ENCODE peak calls at places on chromosomes 5 and 9, in ten cellular contexts. One of them, this sample, is unnamed.

GRCh38 chr5:56060276-56061110 is 65.7 kb upstream of the IL6ST start:
- DNase-seq in lower leg skin: no peak
- DNase-seq in right lobe of liver: no peak
- DNase-seq in NB4: no peak
- DNase-seq in Peyer's patch: no peak
- DNase-seq in testis: no peak
- DNase-seq in HCT116: no peak
- DNase-seq in tibial nerve: no peak
- DNase-seq in H54: no peak
- DNase-seq in A549: no peak
- DNase-seq in this sample: no peak

GRCh38 chr9:134493471-134494272 is 147.9 kb upstream of the COL5A1 start:
- DNase-seq in right lobe of liver: no peak
- DNase-seq in H54: no peak
- DNase-seq in lower leg skin: no peak
- DNase-seq in testis: no peak
- DNase-seq in tibial nerve: no peak
- DNase-seq in Peyer's patch: no peak
- DNase-seq in A549: no peak
- DNase-seq in HCT116: no peak
- DNase-seq in NB4: no peak
- DNase-seq in this sample: no peak

GRCh38 chr5:76775921-76776320 is 42.9 kb upstream of the F2RL1 start:
- DNase-seq in lower leg skin: no peak
- DNase-seq in tibial nerve: no peak
- DNase-seq in H54: no peak
- DNase-seq in NB4: no peak
- DNase-seq in HCT116: no peak
- DNase-seq in A549: no peak
- DNase-seq in Peyer's patch: no peak
- DNase-seq in testis: no peak
- DNase-seq in right lobe of liver: no peak
- DNase-seq in this sample: no peak

GRCh38 chr5:2137444-2138050 is 254.8 kb upstream of the IRX4 start:
- DNase-seq in H54: no peak
- DNase-seq in A549: no peak
- DNase-seq in testis: no peak
- DNase-seq in right lobe of liver: no peak
- DNase-seq in lower leg skin: no peak
- DNase-seq in Peyer's patch: no peak
- DNase-seq in HCT116: no peak
- DNase-seq in NB4: no peak
- DNase-seq in tibial nerve: no peak
- DNase-seq in this sample: no peak

GRCh38 chr9:78325343-78325742 is 28.4 kb downstream of the PSAT1 start:
- DNase-seq in tibial nerve: no peak
- DNase-seq in Peyer's patch: peak; percentile 66
- DNase-seq in H54: no peak
- DNase-seq in lower leg skin: no peak
- DNase-seq in NB4: no peak
- DNase-seq in right lobe of liver: peak; percentile 31
- DNase-seq in HCT116: no peak
- DNase-seq in testis: peak; percentile 48
- DNase-seq in A549: no peak
- DNase-seq in this sample: peak; percentile 81

GRCh38 chr5:98631311-98632054 is 142.0 kb upstream of the RGMB start:
- DNase-seq in lower leg skin: no peak
- DNase-seq in tibial nerve: no peak
- DNase-seq in right lobe of liver: no peak
- DNase-seq in HCT116: no peak
- DNase-seq in Peyer's patch: no peak
- DNase-seq in NB4: no peak
- DNase-seq in H54: peak; percentile 7
- DNase-seq in testis: no peak
- DNase-seq in A549: peak; percentile 17
- DNase-seq in this sample: no peak

GRCh38 chr5:113147088-113147487 is 170.5 kb downstream of the DCP2 start:
- DNase-seq in tibial nerve: no peak
- DNase-seq in Peyer's patch: no peak
- DNase-seq in lower leg skin: no peak
- DNase-seq in H54: no peak
- DNase-seq in HCT116: no peak
- DNase-seq in A549: no peak
- DNase-seq in right lobe of liver: no peak
- DNase-seq in NB4: no peak
- DNase-seq in testis: no peak
- DNase-seq in this sample: no peak

GRCh38 chr5:76402880-76403712 is at the start of gene IQGAP2:
- DNase-seq in A549: peak; percentile 74
- DNase-seq in right lobe of liver: peak; percentile 89
- DNase-seq in lower leg skin: peak; percentile 58
- DNase-seq in NB4: peak; percentile 98
- DNase-seq in H54: peak; percentile 44
- DNase-seq in HCT116: peak; percentile 37
- DNase-seq in tibial nerve: peak; percentile 42
- DNase-seq in Peyer's patch: peak; percentile 90
- DNase-seq in testis: peak; percentile 61
- DNase-seq in this sample: peak; percentile 77

GRCh38 chr5:157387683-157388093 is 72.3 kb upstream of the NIPAL4 start:
- DNase-seq in HCT116: peak; percentile 38
- DNase-seq in right lobe of liver: no peak
- DNase-seq in A549: peak; percentile 85
- DNase-seq in tibial nerve: peak; percentile 26
- DNase-seq in lower leg skin: peak; percentile 45
- DNase-seq in H54: peak; percentile 33
- DNase-seq in Peyer's patch: no peak
- DNase-seq in NB4: no peak
- DNase-seq in testis: peak; percentile 30
- DNase-seq in this sample: peak; percentile 66

GRCh38 chr5:151773979-151774378 is 2.2 kb downstream of the G3BP1 start:
- DNase-seq in tibial nerve: no peak
- DNase-seq in A549: no peak
- DNase-seq in right lobe of liver: no peak
- DNase-seq in NB4: peak; percentile 28
- DNase-seq in lower leg skin: no peak
- DNase-seq in Peyer's patch: no peak
- DNase-seq in testis: no peak
- DNase-seq in H54: no peak
- DNase-seq in HCT116: no peak
- DNase-seq in this sample: no peak

GRCh38 chr5:78574157-78574673 is 74.4 kb downstream of the LHFPL2 start:
- DNase-seq in tibial nerve: no peak
- DNase-seq in right lobe of liver: peak; percentile 20
- DNase-seq in NB4: peak; percentile 84
- DNase-seq in Peyer's patch: peak; percentile 68
- DNase-seq in testis: no peak
- DNase-seq in A549: no peak
- DNase-seq in HCT116: no peak
- DNase-seq in H54: no peak
- DNase-seq in lower leg skin: no peak
- DNase-seq in this sample: no peak

GRCh38 chr9:133117271-133118178 is 3.5 kb downstream of the RALGDS start:
- DNase-seq in testis: peak; percentile 64
- DNase-seq in A549: no peak
- DNase-seq in H54: no peak
- DNase-seq in NB4: no peak
- DNase-seq in HCT116: no peak
- DNase-seq in lower leg skin: no peak
- DNase-seq in tibial nerve: no peak
- DNase-seq in Peyer's patch: peak; percentile 64
- DNase-seq in right lobe of liver: peak; percentile 52
- DNase-seq in this sample: peak; percentile 93

GRCh38 chr5:132495672-132496630 is 5.4 kb upstream of the IRF1 start:
- DNase-seq in right lobe of liver: peak; percentile 97
- DNase-seq in NB4: peak; percentile 98
- DNase-seq in tibial nerve: peak; percentile 74
- DNase-seq in HCT116: peak; percentile 87
- DNase-seq in testis: peak; percentile 91
- DNase-seq in H54: peak; percentile 86
- DNase-seq in lower leg skin: peak; percentile 78
- DNase-seq in A549: peak; percentile 91
- DNase-seq in Peyer's patch: peak; percentile 96
- DNase-seq in this sample: peak; percentile 84
- TF ChIP-seq POLR2A in right lobe of liver: peak; percentile 68
- TF ChIP-seq POLR2A in NB4: peak; percentile 14
- TF ChIP-seq POLR2A in tibial nerve: peak; percentile 31
- TF ChIP-seq POLR2A in HCT116: no peak
- TF ChIP-seq POLR2A in testis: no peak
- TF ChIP-seq POLR2A in H54: peak; percentile 32
- TF ChIP-seq POLR2A in lower leg skin: no peak
- TF ChIP-seq POLR2A in A549: peak; percentile 30
- TF ChIP-seq POLR2A in Peyer's patch: peak; percentile 40
- TF ChIP-seq POLR2A in this sample: peak; percentile 10

GRCh38 chr9:129483467-129484324 is 137.2 kb downstream of the C9orf50 start:
- DNase-seq in H54: no peak
- DNase-seq in testis: peak; percentile 89
- DNase-seq in HCT116: peak; percentile 72
- DNase-seq in A549: peak; percentile 91
- DNase-seq in tibial nerve: peak; percentile 92
- DNase-seq in right lobe of liver: peak; percentile 85
- DNase-seq in lower leg skin: peak; percentile 93
- DNase-seq in NB4: peak; percentile 31
- DNase-seq in Peyer's patch: peak; percentile 78
- DNase-seq in this sample: peak; percentile 96
- TF ChIP-seq POLR2A in H54: no peak
- TF ChIP-seq POLR2A in testis: peak; percentile 18
- TF ChIP-seq POLR2A in HCT116: peak; percentile 34
- TF ChIP-seq POLR2A in A549: no peak
- TF ChIP-seq POLR2A in tibial nerve: peak; percentile 78
- TF ChIP-seq POLR2A in right lobe of liver: peak; percentile 79
- TF ChIP-seq POLR2A in lower leg skin: no peak
- TF ChIP-seq POLR2A in NB4: no peak
- TF ChIP-seq POLR2A in Peyer's patch: peak; percentile 48
- TF ChIP-seq POLR2A in this sample: peak; percentile 14

DNA sequence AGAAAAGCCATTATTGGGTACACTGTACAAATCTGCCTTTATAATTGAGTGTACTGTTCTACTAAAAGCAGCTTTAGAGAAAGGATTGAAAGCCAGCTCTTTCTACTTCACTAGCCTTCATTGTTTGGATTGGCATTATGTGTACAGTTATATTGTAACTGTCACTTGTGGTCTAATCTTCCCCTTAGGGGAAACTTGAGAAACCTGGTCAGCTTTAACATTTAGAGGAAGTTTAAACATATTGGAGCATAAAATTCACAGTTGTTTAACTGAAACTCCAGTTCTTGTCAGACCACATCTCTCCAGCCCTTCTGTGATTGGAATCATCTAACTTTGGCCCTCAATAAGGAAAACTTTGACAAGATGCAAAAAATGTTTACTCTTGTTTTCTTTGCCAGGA is 24.6 kb downstream of the PIK3R1 start:
- DNase-seq in right lobe of liver: no peak
- DNase-seq in lower leg skin: no peak
- DNase-seq in H54: no peak
- DNase-seq in tibial nerve: no peak
- DNase-seq in HCT116: no peak
- DNase-seq in testis: no peak
- DNase-seq in NB4: peak; percentile 79
- DNase-seq in Peyer's patch: no peak
- DNase-seq in A549: no peak
- DNase-seq in this sample: no peak
- TF ChIP-seq POLR2A in right lobe of liver: no peak
- TF ChIP-seq POLR2A in lower leg skin: no peak
- TF ChIP-seq POLR2A in H54: no peak
- TF ChIP-seq POLR2A in tibial nerve: no peak
- TF ChIP-seq POLR2A in HCT116: no peak
- TF ChIP-seq POLR2A in testis: no peak
- TF ChIP-seq POLR2A in NB4: no peak
- TF ChIP-seq POLR2A in Peyer's patch: no peak
- TF ChIP-seq POLR2A in A549: no peak
- TF ChIP-seq POLR2A in this sample: no peak

GRCh38 chr5:173055983-173056782 is at the start of gene CREBRF:
- DNase-seq in testis: peak; percentile 97
- DNase-seq in NB4: peak; percentile 97
- DNase-seq in right lobe of liver: peak; percentile 99
- DNase-seq in Peyer's patch: peak; percentile 99
- DNase-seq in A549: peak; percentile 94
- DNase-seq in HCT116: peak; percentile 82
- DNase-seq in tibial nerve: peak; percentile 93
- DNase-seq in H54: peak; percentile 90
- DNase-seq in lower leg skin: peak; percentile 96
- DNase-seq in this sample: peak; percentile 98

GRCh38 chr5:173056783-173057061 is 570 bp downstream of the CREBRF start:
- DNase-seq in lower leg skin: no peak
- DNase-seq in HCT116: no peak
- DNase-seq in tibial nerve: no peak
- DNase-seq in right lobe of liver: no peak
- DNase-seq in NB4: no peak
- DNase-seq in H54: peak; percentile 42
- DNase-seq in A549: no peak
- DNase-seq in testis: no peak
- DNase-seq in Peyer's patch: no peak
- DNase-seq in this sample: no peak

GRCh38 chr5:173055722-173055982 is 500 bp upstream of the CREBRF start:
- DNase-seq in HCT116: no peak
- DNase-seq in tibial nerve: no peak
- DNase-seq in H54: no peak
- DNase-seq in testis: no peak
- DNase-seq in A549: no peak
- DNase-seq in Peyer's patch: no peak
- DNase-seq in NB4: no peak
- DNase-seq in right lobe of liver: no peak
- DNase-seq in lower leg skin: no peak
- DNase-seq in this sample: no peak

GRCh38 chr5:173055042-173055721 is 970 bp upstream of the CREBRF start:
- DNase-seq in lower leg skin: no peak
- DNase-seq in testis: no peak
- DNase-seq in HCT116: no peak
- DNase-seq in NB4: no peak
- DNase-seq in tibial nerve: no peak
- DNase-seq in A549: no peak
- DNase-seq in right lobe of liver: no peak
- DNase-seq in Peyer's patch: no peak
- DNase-seq in H54: no peak
- DNase-seq in this sample: no peak

DNA sequence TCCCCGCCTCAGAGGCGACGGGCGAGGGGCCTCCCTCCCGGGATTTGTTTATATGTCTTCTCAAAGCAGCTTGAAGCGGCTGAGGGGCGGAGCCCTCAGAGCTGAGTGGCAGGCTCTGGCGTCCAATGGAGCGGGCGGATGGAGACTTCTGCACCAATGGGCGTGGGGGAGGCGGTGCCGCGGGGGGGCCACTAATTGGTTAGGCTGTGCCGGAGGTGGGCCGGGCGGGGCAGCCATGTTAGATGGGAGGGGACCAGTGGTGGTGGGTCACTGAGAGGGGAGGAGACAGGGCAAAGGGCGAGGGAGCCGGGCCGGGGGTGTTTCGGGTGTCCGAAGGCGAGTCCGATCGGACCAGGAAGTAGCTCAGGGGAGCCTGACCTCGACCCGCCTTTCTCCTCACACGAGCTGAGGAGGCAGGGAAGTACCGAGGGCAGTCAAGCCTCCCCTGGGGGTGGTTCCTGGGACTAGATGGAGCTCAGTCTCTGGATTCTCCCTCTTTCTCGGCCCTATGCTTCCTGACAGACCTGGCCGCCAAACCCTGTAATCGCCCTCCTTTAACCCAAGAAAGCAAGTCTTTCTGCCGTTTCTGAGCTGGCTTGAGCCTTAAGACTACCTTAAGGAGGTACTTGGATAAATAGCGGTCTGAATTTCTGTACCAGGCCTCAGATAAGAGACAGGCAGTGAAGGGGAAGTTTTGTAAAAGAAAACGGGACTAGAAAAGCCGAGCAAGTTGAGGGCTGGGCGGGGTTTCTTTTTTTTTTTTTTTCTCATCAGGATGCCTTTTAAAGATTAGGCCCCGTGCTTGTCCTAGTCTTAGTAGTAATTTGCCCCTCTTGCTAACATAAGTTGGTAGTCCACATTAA is 1.1 kb downstream of the CREBRF start:
- DNase-seq in H54: peak; percentile 84
- DNase-seq in NB4: peak; percentile 98
- DNase-seq in A549: peak; percentile 99
- DNase-seq in lower leg skin: peak; percentile 99
- DNase-seq in testis: peak; percentile 100
- DNase-seq in right lobe of liver: peak; percentile 100
- DNase-seq in HCT116: peak; percentile 95
- DNase-seq in Peyer's patch: peak; percentile 100
- DNase-seq in tibial nerve: peak; percentile 98
- DNase-seq in this sample: peak; percentile 99
- TF ChIP-seq POLR2A in H54: peak; percentile 47
- TF ChIP-seq POLR2A in NB4: peak; percentile 33
- TF ChIP-seq POLR2A in A549: peak; percentile 60
- TF ChIP-seq POLR2A in lower leg skin: no peak
- TF ChIP-seq POLR2A in testis: peak; percentile 60
- TF ChIP-seq POLR2A in right lobe of liver: peak; percentile 73
- TF ChIP-seq POLR2A in HCT116: no peak
- TF ChIP-seq POLR2A in Peyer's patch: peak; percentile 47
- TF ChIP-seq POLR2A in tibial nerve: peak; percentile 55
- TF ChIP-seq POLR2A in this sample: peak; percentile 29

This sample was measured in adrenal gland.